ENCODE peak calls at places on chromosomes 11 and 22, in five cellular contexts. B is K562, G is suprapubic skin, W is sigmoid colon, E is transverse colon. H is an unnamed sample. For H3K36me3 and H3K4me1, the result is how much of the 10 kb centered on the place peaks cover.

GRCh38 chr11:23856654-23857053 is 640.2 kb upstream of the LUZP2 start:
- DNase-seq in W (no peak), E (no peak), B (no peak), G (no peak), H (no peak)

GRCh38 chr11:120471131-120471530 is 40.4 kb upstream of the GRIK4 start:
- DNase-seq in W (no peak), E (no peak), G (no peak), B (no peak), H (no peak)

GRCh38 chr22:36763576-36763975 is 12.3 kb downstream of the IFT27 start:
- DNase-seq in E (no peak), B (no peak), G (peak), W (peak), H (no peak)

GRCh38 chr11:46719048-46719542 is at the start of gene F2:
- DNase-seq in W (no peak), G (no peak), B (no peak), E (no peak), H (no peak)

GRCh38 chr22:46972901-46973831 is 210.7 kb downstream of the TBC1D22A start:
- DNase-seq in B (no peak), W (peak), G (no peak), E (no peak), H (no peak)

GRCh38 chr11:14213006-14213405 is 146.0 kb downstream of the RRAS2 start:
- DNase-seq in B (no peak), W (no peak), E (no peak), G (no peak), H (no peak)

GRCh38 chr22:19375435-19375834 is 56.1 kb downstream of the HIRA start:
- DNase-seq in G (no peak), B (no peak), W (peak), E (no peak), H (no peak)

GRCh38 chr11:75499423-75500305 is 26.1 kb downstream of the GDPD5 start:
- DNase-seq in E (peak), W (peak), G (peak), B (no peak), H (peak)

GRCh38 chr11:57626895-57627294 is 22.8 kb downstream of the YPEL4 start:
- DNase-seq in G (no peak), E (no peak), W (no peak), B (no peak), H (no peak)

GRCh38 chr22:50011447-50012200 is 941 bp downstream of the IL17REL start:
- DNase-seq in E (no peak), G (no peak), B (no peak), W (peak), H (no peak)

GRCh38 chr11:11155962-11156815 is 196.9 kb downstream of the CSNK2A3 start:
- DNase-seq in G (no peak), B (peak), E (no peak), W (no peak), H (no peak)

GRCh38 chr11:35031869-35032268 is 107.1 kb upstream of the CD44 start:
- DNase-seq in W (no peak), G (no peak), B (no peak), E (no peak), H (no peak)

GRCh38 chr11:206516-207212 is 535 bp downstream of the BET1L start:
- DNase-seq in E (peak), G (peak), W (peak), B (peak), H (no peak)

GRCh38 chr22:23119492-23120414 is 22.0 kb downstream of the RSPH14 start:
- DNase-seq in B (peak), W (no peak), G (no peak), E (no peak), H (no peak)

GRCh38 chr11:72041364-72042058 is 38.8 kb downstream of the NUMA1 start:
- DNase-seq in W (peak), G (peak), B (no peak), E (peak), H (peak)

GRCh38 chr11:11975201-11976092 is 33.0 kb downstream of the DKK3 start:
- DNase-seq in B (no peak), E (no peak), W (no peak), G (no peak), H (no peak)

GRCh38 chr11:104653011-104653806 is 245.1 kb downstream of the CASP12 start:
- DNase-seq in E (no peak), B (no peak), W (no peak), G (no peak), H (no peak)

GRCh38 chr11:109088061-109088460 is 333.9 kb upstream of the C11orf87 start:
- DNase-seq in E (no peak), W (no peak), G (no peak), B (no peak), H (no peak)

GRCh38 chr11:123839131-123839530 is 33.0 kb upstream of the OR6M1 start:
- DNase-seq in B (no peak), E (no peak), G (no peak), W (no peak), H (no peak)

GRCh38 chr11:72553748-72554147 is 119.4 kb upstream of the CLPB start:
- DNase-seq in B (peak), G (no peak), E (no peak), W (no peak), H (no peak)

GRCh38 chr22:32951081-32951806 is 106.9 kb downstream of the SYN3 start:
- DNase-seq in W (no peak), E (no peak), B (no peak), G (no peak), H (no peak)

GRCh38 chr11:133787379-133788103 is 57.8 kb downstream of the SPATA19 start:
- DNase-seq in G (no peak), W (no peak), E (peak), B (no peak), H (no peak)

GRCh38 chr11:115656041-115656440 is 151.8 kb upstream of the CADM1 start:
- DNase-seq in E (no peak), B (no peak), W (no peak), G (no peak), H (no peak)

GRCh38 chr11:18321622-18321990 is 334 bp downstream of the HPS5 start:
- DNase-seq in G (no peak), E (no peak), W (no peak), B (no peak), H (no peak)

GRCh38 chr11:99068832-99069231 is 48.1 kb downstream of the CNTN5 start:
- DNase-seq in B (no peak), E (no peak), G (no peak), W (no peak), H (no peak)

GRCh38 chr11:117613521-117613920 is 183.5 kb downstream of the DSCAML1 start:
- DNase-seq in B (no peak), W (peak), E (no peak), G (no peak), H (no peak)

GRCh38 chr11:59616396-59616982 is 915 bp upstream of the OSBP start:
- DNase-seq in G (peak), W (no peak), E (no peak), B (peak), H (no peak)

GRCh38 chr22:32202539-32203180 is 2.2 kb downstream of the RFPL2 start:
- DNase-seq in W (no peak), E (peak), G (no peak), B (peak), H (no peak)

GRCh38 chr11:61654397-61654829 is 25.8 kb upstream of the DAGLA start:
- DNase-seq in B (no peak), W (peak), G (no peak), E (peak), H (peak)

GRCh38 chr11:113908107-113908506 is 3.5 kb downstream of the HTR3B start:
- DNase-seq in W (no peak), B (no peak), E (no peak), G (no peak), H (no peak)

GRCh38 chr22:42273855-42274451 is 3.5 kb upstream of the TCF20 start:
- DNase-seq in E (no peak), W (peak), G (no peak), B (no peak), H (no peak)

GRCh38 chr22:48640890-48641771 is 1186.5 kb downstream of the BRD1 start:
- DNase-seq in G (no peak), W (no peak), E (no peak), B (no peak), H (no peak)

GRCh38 chr22:21612858-21613257 is 17.0 kb downstream of the YDJC start:
- DNase-seq in G (no peak), B (peak), E (peak), W (no peak), H (no peak)

GRCh38 chr22:21611210-21611977 is 18.4 kb downstream of the YDJC start:
- DNase-seq in W (no peak), G (no peak), B (peak), E (no peak), H (no peak)

GRCh38 chr22:21615731-21616130 is 14.1 kb downstream of the YDJC start:
- DNase-seq in B (no peak), W (no peak), G (no peak), E (no peak), H (no peak)

GRCh38 chr22:21613553-21614233 is 16.1 kb downstream of the YDJC start:
- DNase-seq in G (no peak), E (no peak), W (no peak), B (no peak), H (no peak)
- H3K36me3 ChIP-seq in G (under half), E (under half), W (under half), B (half or more), H (half or more)

GRCh38 chr11:33701831-33702230 is 1.2 kb upstream of the C11orf91 start:
- DNase-seq in G (no peak), E (no peak), B (no peak), W (no peak), H (peak)
- H3K4me1 ChIP-seq in G (half or more), E (under half), B (under half), W (under half), H (half or more)

GRCh38 chr11:86565787-86566186 is 106.6 kb downstream of the ME3 start:
- DNase-seq in W (no peak), G (no peak), B (no peak), E (no peak), H (no peak)

GRCh38 chr11:86569109-86569508 is 103.3 kb downstream of the ME3 start:
- DNase-seq in E (no peak), W (no peak), G (no peak), B (no peak), H (no peak)

GRCh38 chr11:86571273-86571948 is 101.0 kb downstream of the ME3 start:
- DNase-seq in E (peak), B (peak), G (no peak), W (no peak), H (no peak)

GRCh38 chr11:86570457-86570856 is 102.0 kb downstream of the ME3 start:
- DNase-seq in G (no peak), E (no peak), B (no peak), W (no peak), H (no peak)

GRCh38 chr11:86570020-86570419 is 102.4 kb downstream of the ME3 start:
- DNase-seq in G (no peak), W (no peak), B (no peak), E (no peak), H (no peak)
- TF ChIP-seq EP300 in G (no peak), W (no peak), B (no peak), E (no peak), H (no peak)

GRCh38 chr11:93686812-93687211 is 25.3 kb downstream of the CEP295 start:
- DNase-seq in G (no peak), W (no peak), B (no peak), E (no peak), H (no peak)
- H3K36me3 ChIP-seq in G (half or more), W (under half), B (half or more), E (half or more), H (under half)

DNA sequence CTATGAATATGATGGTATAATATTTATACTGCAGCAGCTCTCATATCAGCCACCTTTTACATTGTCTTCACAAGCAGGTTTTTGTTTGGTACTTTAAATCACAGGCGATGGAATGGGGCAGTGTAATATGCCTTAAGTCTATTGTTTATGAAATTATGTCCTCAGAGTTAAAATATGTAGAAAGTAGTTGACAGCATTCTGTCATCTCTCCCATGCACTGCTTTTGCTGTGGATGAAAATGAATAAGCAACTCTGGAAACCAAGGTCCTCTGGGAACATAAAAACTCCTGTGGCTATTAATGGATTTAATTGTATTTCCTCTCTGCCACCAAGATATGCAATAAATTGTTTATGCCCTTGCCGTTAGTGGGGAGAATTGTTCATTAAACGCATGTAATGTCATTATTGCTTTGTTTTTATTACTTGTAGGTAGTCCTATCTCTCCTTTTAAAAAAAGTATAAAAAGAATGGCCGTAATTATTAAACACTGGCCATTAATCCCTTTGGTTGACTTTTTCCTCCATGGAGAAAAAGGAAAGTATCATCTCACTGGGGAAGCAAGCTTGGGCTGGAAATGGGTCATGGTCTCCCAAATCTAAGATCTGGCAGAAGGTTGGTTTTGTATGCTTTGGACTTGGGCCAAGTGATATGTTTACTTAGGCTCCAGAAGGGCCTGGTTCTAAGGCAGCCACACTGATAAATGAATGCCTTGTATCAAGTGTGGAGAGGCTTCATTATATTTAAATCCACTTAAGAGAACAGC is 13.0 kb downstream of the PACS1 start:
- DNase-seq in W (no peak), B (peak), E (no peak), G (no peak), H (no peak)
- H3K4me1 ChIP-seq in W (half or more), B (under half), E (under half), G (under half), H (under half)

DNA sequence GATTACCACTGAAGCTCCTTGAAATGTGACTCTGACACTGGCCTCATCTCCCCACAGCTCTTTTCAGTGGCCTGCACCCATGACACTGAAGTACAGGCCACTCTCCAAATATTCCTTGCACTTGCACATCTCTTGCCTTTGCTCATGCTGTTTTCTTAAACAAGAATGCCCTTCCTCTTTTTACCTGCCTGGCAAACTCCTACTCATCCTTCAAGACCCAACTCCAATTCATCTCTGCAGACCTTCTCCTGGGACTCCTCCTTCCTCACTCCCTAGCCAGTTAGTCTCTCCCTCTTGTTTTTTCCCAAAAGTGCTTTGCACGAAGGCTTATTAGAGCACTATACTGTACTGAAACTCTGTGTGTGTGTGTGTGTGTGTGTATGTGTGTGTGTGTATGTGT is 2.6 kb downstream of the KCNE3 start:
- DNase-seq in E (no peak), B (no peak), W (no peak), G (no peak), H (no peak)
- TF ChIP-seq EP300 in E (no peak), B (no peak), W (no peak), G (no peak), H (no peak)

GRCh38 chr11:32033067-32033466 is 57.8 kb upstream of the RCN1 start:
- DNase-seq in G (no peak), W (no peak), E (no peak), B (no peak), H (no peak)
- H3K36me3 ChIP-seq in G (under half), W (under half), E (under half), B (under half), H (under half)

H was measured in tibial nerve.